ENCODE peak calls at places on chromosome 1, in ten cellular contexts. L, G, U, Y, S, V, T, H, E and Q are unnamed samples.

GRCh38 chr1:205664399-205665108 is 15.8 kb downstream of the SLC45A3 start:
- DNase-seq in S (no peak), L (no peak), G (no peak), T (no peak), Y (no peak), E (no peak), H (no peak), U (peak; percentile 27), V (no peak), Q (no peak)

GRCh38 chr1:8026976-8027747 is 1.1 kb upstream of the ERRFI1 start:
- DNase-seq in T (peak; percentile 81), E (no peak), Y (no peak), S (no peak), G (peak; percentile 77), V (no peak), H (peak; percentile 78), U (peak; percentile 95), L (peak; percentile 84), Q (peak; percentile 18)

GRCh38 chr1:170765712-170766330 is 101.9 kb downstream of the PRRX1 start:
- DNase-seq in H (peak; percentile 70), V (no peak), G (no peak), S (peak; percentile 27), T (no peak), L (no peak), U (no peak), Y (no peak), E (peak; percentile 17), Q (no peak)

GRCh38 chr1:234881893-234882771 is 246.5 kb downstream of the TOMM20 start:
- DNase-seq in U (no peak), E (no peak), L (no peak), T (no peak), H (no peak), G (no peak), V (no peak), Y (no peak), S (no peak), Q (peak; percentile 79)

GRCh38 chr1:115314765-115315164 is 23.3 kb downstream of the NGF start:
- DNase-seq in V (no peak), L (no peak), T (peak; percentile 25), S (no peak), G (no peak), H (peak; percentile 83), U (no peak), E (no peak), Y (no peak), Q (no peak)

GRCh38 chr1:102937401-102937800 is 170.9 kb downstream of the COL11A1 start:
- DNase-seq in U (no peak), L (no peak), E (no peak), G (no peak), T (no peak), Y (no peak), V (no peak), S (no peak), H (no peak), Q (no peak)

GRCh38 chr1:31943546-31944184 is 5.5 kb upstream of the PTP4A2 start:
- DNase-seq in V (no peak), T (no peak), H (peak; percentile 34), Y (no peak), U (no peak), L (no peak), S (no peak), E (no peak), G (no peak), Q (no peak)

GRCh38 chr1:180615493-180616290 is 16.1 kb upstream of the XPR1 start:
- DNase-seq in Y (no peak), L (no peak), T (no peak), S (no peak), V (no peak), H (no peak), E (no peak), G (no peak), U (peak; percentile 77), Q (no peak)

GRCh38 chr1:52460686-52461085 is 56.3 kb downstream of the PRPF38A start:
- DNase-seq in L (no peak), E (no peak), Y (no peak), U (no peak), H (peak; percentile 15), T (no peak), S (no peak), V (no peak), G (no peak), Q (no peak)

GRCh38 chr1:81053826-81054225 is 746.9 kb upstream of the ADGRL2 start:
- DNase-seq in L (no peak), G (no peak), E (no peak), Y (no peak), H (no peak), V (no peak), S (no peak), U (no peak), T (no peak), Q (no peak)

GRCh38 chr1:228090613-228091081 is 8.1 kb downstream of the ARF1 start:
- DNase-seq in U (no peak), L (peak; percentile 62), G (no peak), H (peak; percentile 15), S (peak; percentile 90), V (no peak), E (no peak), Y (no peak), T (peak; percentile 8), Q (no peak)

GRCh38 chr1:225119307-225119706 is 189.8 kb downstream of the DNAH14 start:
- DNase-seq in E (no peak), U (no peak), T (no peak), H (no peak), L (no peak), S (no peak), V (no peak), G (no peak), Y (no peak), Q (no peak)

GRCh38 chr1:93521618-93522017 is 73.7 kb downstream of the FNBP1L start:
- DNase-seq in E (no peak), T (no peak), S (no peak), V (no peak), G (no peak), H (no peak), L (no peak), Y (no peak), U (no peak), Q (no peak)

GRCh38 chr1:13523780-13524477 is 10.1 kb upstream of the LRRC38 start:
- DNase-seq in U (no peak), T (no peak), S (no peak), Y (no peak), H (no peak), V (no peak), E (no peak), G (no peak), L (no peak), Q (no peak)

GRCh38 chr1:41813220-41813619 is 105.5 kb downstream of the HIVEP3 start:
- DNase-seq in Y (no peak), G (no peak), U (peak; percentile 32), T (no peak), S (no peak), H (no peak), L (no peak), V (no peak), E (no peak), Q (no peak)

GRCh38 chr1:116125761-116126160 is 14.6 kb downstream of the MAB21L3 start:
- DNase-seq in U (no peak), T (no peak), S (no peak), E (no peak), G (no peak), V (no peak), Y (no peak), H (no peak), L (no peak), Q (no peak)

GRCh38 chr1:72230746-72231145 is 51.6 kb downstream of the NEGR1 start:
- DNase-seq in V (no peak), G (no peak), S (no peak), Y (no peak), H (no peak), U (no peak), E (no peak), L (no peak), T (no peak), Q (no peak)

GRCh38 chr1:171929121-171929520 is 87.8 kb downstream of the DNM3 start:
- DNase-seq in G (no peak), Y (no peak), H (no peak), T (no peak), L (no peak), E (no peak), V (no peak), S (no peak), U (no peak), Q (no peak)
- TF ChIP-seq CTCF in G (no peak), Y (no peak), H (no peak), T (no peak), L (no peak), E (no peak), V (no peak), S (peak; percentile 27), U (no peak), Q (no peak)

GRCh38 chr1:178291166-178291565 is 197.3 kb downstream of the RASAL2 start:
- DNase-seq in V (no peak), H (no peak), U (no peak), T (no peak), L (no peak), E (no peak), G (no peak), S (no peak), Y (no peak), Q (no peak)

GRCh38 chr1:178300350-178300699 is 196.4 kb downstream of the CLEC20A start:
- DNase-seq in T (no peak), Y (no peak), E (no peak), L (no peak), H (no peak), G (no peak), S (no peak), U (no peak), V (no peak), Q (no peak)

GRCh38 chr1:178294654-178295053 is 200.8 kb downstream of the RASAL2 start:
- DNase-seq in Y (no peak), V (no peak), S (no peak), E (no peak), G (no peak), U (no peak), T (no peak), L (no peak), H (no peak), Q (no peak)
- TF ChIP-seq CTCF in Y (no peak), V (no peak), S (no peak), E (no peak), G (no peak), U (no peak), T (no peak), L (no peak), H (no peak), Q (no peak)

GRCh38 chr1:206828765-206829164 is 36.7 kb upstream of the IL20 start:
- DNase-seq in S (peak; percentile 95), V (no peak), E (no peak), U (no peak), H (no peak), G (no peak), Y (no peak), L (no peak), T (no peak), Q (no peak)
- TF ChIP-seq CTCF in S (peak; percentile 43), V (no peak), E (no peak), U (no peak), H (no peak), G (no peak), Y (no peak), L (no peak), T (no peak), Q (no peak)

DNA sequence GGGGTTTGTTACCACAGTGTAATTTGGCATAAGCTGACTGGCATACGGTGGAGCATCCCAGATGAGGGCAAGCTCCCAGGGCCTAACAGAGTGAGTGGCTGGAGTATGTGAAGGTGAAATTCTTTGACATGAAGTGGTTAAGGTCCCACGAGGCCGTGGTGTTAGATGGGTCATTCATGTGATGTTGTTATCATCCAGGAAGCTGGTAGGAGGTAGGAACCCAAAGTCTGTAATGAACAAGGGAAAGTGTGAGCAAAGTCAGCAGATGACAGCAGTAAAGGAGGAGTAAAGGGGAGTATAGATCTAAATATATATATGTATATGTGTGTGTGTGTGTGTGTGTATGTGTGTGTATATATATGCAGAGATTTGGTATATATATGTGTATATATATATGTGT is 47.6 kb downstream of the MDM4 start:
- DNase-seq in V (no peak), T (no peak), L (no peak), E (no peak), S (peak; percentile 24), Y (no peak), U (no peak), G (no peak), H (no peak), Q (no peak)
- TF ChIP-seq CTCF in V (no peak), T (no peak), L (no peak), E (no peak), S (no peak), Y (no peak), U (no peak), G (no peak), H (no peak), Q (no peak)